ENCODE peak calls at places on chromosomes 5 and 9, in seven cellular contexts. One of them, this sample, is unnamed. For H3K4me1 and H3K9me3, the result is how much of the 10 kb centered on the place peaks cover.

GRCh38 chr5:139828207-139828895 is 32.7 kb downstream of the PSD2 start:
- DNase-seq in CD4-positive, alpha-beta memory T cell: no peak
- DNase-seq in hepatocyte: no peak
- DNase-seq in esophagus squamous epithelium: no peak
- DNase-seq in upper lobe of right lung: peak
- DNase-seq in naive thymus-derived CD4-positive, alpha-beta T cell: no peak
- DNase-seq in IMR-90: no peak
- DNase-seq in this sample: no peak

GRCh38 chr5:1065143-1065750 is 46.6 kb downstream of the SLC12A7 start:
- DNase-seq in IMR-90: no peak
- DNase-seq in esophagus squamous epithelium: no peak
- DNase-seq in naive thymus-derived CD4-positive, alpha-beta T cell: no peak
- DNase-seq in hepatocyte: no peak
- DNase-seq in CD4-positive, alpha-beta memory T cell: no peak
- DNase-seq in upper lobe of right lung: no peak
- DNase-seq in this sample: no peak

GRCh38 chr5:1771149-1772065 is 28.2 kb downstream of the MRPL36 start:
- DNase-seq in upper lobe of right lung: no peak
- DNase-seq in esophagus squamous epithelium: no peak
- DNase-seq in CD4-positive, alpha-beta memory T cell: no peak
- DNase-seq in naive thymus-derived CD4-positive, alpha-beta T cell: no peak
- DNase-seq in hepatocyte: no peak
- DNase-seq in IMR-90: no peak
- DNase-seq in this sample: no peak

GRCh38 chr5:143682221-143682620 is 129.7 kb upstream of the HMHB1 start:
- DNase-seq in esophagus squamous epithelium: no peak
- DNase-seq in upper lobe of right lung: no peak
- DNase-seq in CD4-positive, alpha-beta memory T cell: no peak
- DNase-seq in naive thymus-derived CD4-positive, alpha-beta T cell: no peak
- DNase-seq in hepatocyte: no peak
- DNase-seq in IMR-90: peak
- DNase-seq in this sample: no peak

GRCh38 chr5:85148701-85149100 is 764.0 kb upstream of the EDIL3 start:
- DNase-seq in upper lobe of right lung: no peak
- DNase-seq in esophagus squamous epithelium: no peak
- DNase-seq in IMR-90: no peak
- DNase-seq in CD4-positive, alpha-beta memory T cell: no peak
- DNase-seq in hepatocyte: no peak
- DNase-seq in naive thymus-derived CD4-positive, alpha-beta T cell: no peak
- DNase-seq in this sample: no peak

GRCh38 chr9:130137870-130138653 is 34.1 kb upstream of the NCS1 start:
- DNase-seq in CD4-positive, alpha-beta memory T cell: no peak
- DNase-seq in hepatocyte: peak
- DNase-seq in naive thymus-derived CD4-positive, alpha-beta T cell: no peak
- DNase-seq in esophagus squamous epithelium: no peak
- DNase-seq in IMR-90: peak
- DNase-seq in upper lobe of right lung: no peak
- DNase-seq in this sample: no peak

GRCh38 chr9:114385412-114386181 is 2.2 kb downstream of the AKNA start:
- DNase-seq in esophagus squamous epithelium: peak
- DNase-seq in IMR-90: peak
- DNase-seq in hepatocyte: peak
- DNase-seq in upper lobe of right lung: peak
- DNase-seq in naive thymus-derived CD4-positive, alpha-beta T cell: peak
- DNase-seq in CD4-positive, alpha-beta memory T cell: peak
- DNase-seq in this sample: peak

GRCh38 chr5:179378441-179379271 is 33.4 kb upstream of the ADAMTS2 start:
- DNase-seq in esophagus squamous epithelium: no peak
- DNase-seq in naive thymus-derived CD4-positive, alpha-beta T cell: no peak
- DNase-seq in IMR-90: peak
- DNase-seq in CD4-positive, alpha-beta memory T cell: no peak
- DNase-seq in upper lobe of right lung: no peak
- DNase-seq in hepatocyte: peak
- DNase-seq in this sample: no peak

GRCh38 chr5:150485770-150486401 is 22.0 kb upstream of the NDST1 start:
- DNase-seq in naive thymus-derived CD4-positive, alpha-beta T cell: no peak
- DNase-seq in hepatocyte: peak
- DNase-seq in IMR-90: peak
- DNase-seq in esophagus squamous epithelium: no peak
- DNase-seq in CD4-positive, alpha-beta memory T cell: peak
- DNase-seq in upper lobe of right lung: peak
- DNase-seq in this sample: peak

GRCh38 chr9:3981897-3982296 is 318.0 kb downstream of the GLIS3 start:
- DNase-seq in hepatocyte: no peak
- DNase-seq in IMR-90: no peak
- DNase-seq in naive thymus-derived CD4-positive, alpha-beta T cell: no peak
- DNase-seq in esophagus squamous epithelium: no peak
- DNase-seq in CD4-positive, alpha-beta memory T cell: no peak
- DNase-seq in upper lobe of right lung: no peak
- DNase-seq in this sample: no peak

GRCh38 chr5:11385251-11385900 is 518.9 kb downstream of the CTNND2 start:
- DNase-seq in IMR-90: no peak
- DNase-seq in esophagus squamous epithelium: no peak
- DNase-seq in upper lobe of right lung: no peak
- DNase-seq in naive thymus-derived CD4-positive, alpha-beta T cell: no peak
- DNase-seq in CD4-positive, alpha-beta memory T cell: no peak
- DNase-seq in hepatocyte: peak
- DNase-seq in this sample: no peak

GRCh38 chr5:6826756-6827155 is 113.5 kb downstream of the TENT4A start:
- DNase-seq in naive thymus-derived CD4-positive, alpha-beta T cell: no peak
- DNase-seq in IMR-90: no peak
- DNase-seq in esophagus squamous epithelium: no peak
- DNase-seq in CD4-positive, alpha-beta memory T cell: no peak
- DNase-seq in hepatocyte: no peak
- DNase-seq in upper lobe of right lung: no peak
- DNase-seq in this sample: no peak

GRCh38 chr9:92147854-92148184 is 32.6 kb upstream of the SPTLC1 start:
- DNase-seq in upper lobe of right lung: no peak
- DNase-seq in naive thymus-derived CD4-positive, alpha-beta T cell: no peak
- DNase-seq in IMR-90: no peak
- DNase-seq in CD4-positive, alpha-beta memory T cell: no peak
- DNase-seq in hepatocyte: no peak
- DNase-seq in esophagus squamous epithelium: no peak
- DNase-seq in this sample: no peak

GRCh38 chr5:179241764-179242370 is 103.4 kb downstream of the ADAMTS2 start:
- DNase-seq in upper lobe of right lung: peak
- DNase-seq in esophagus squamous epithelium: no peak
- DNase-seq in CD4-positive, alpha-beta memory T cell: no peak
- DNase-seq in naive thymus-derived CD4-positive, alpha-beta T cell: no peak
- DNase-seq in IMR-90: no peak
- DNase-seq in hepatocyte: no peak
- DNase-seq in this sample: no peak

GRCh38 chr9:124098141-124098905 is 86.8 kb downstream of the LHX2 start:
- DNase-seq in CD4-positive, alpha-beta memory T cell: no peak
- DNase-seq in naive thymus-derived CD4-positive, alpha-beta T cell: no peak
- DNase-seq in upper lobe of right lung: no peak
- DNase-seq in IMR-90: no peak
- DNase-seq in hepatocyte: no peak
- DNase-seq in esophagus squamous epithelium: no peak
- DNase-seq in this sample: no peak

GRCh38 chr5:151664694-151665583 is 21.8 kb downstream of the SPARC start:
- DNase-seq in CD4-positive, alpha-beta memory T cell: no peak
- DNase-seq in naive thymus-derived CD4-positive, alpha-beta T cell: no peak
- DNase-seq in upper lobe of right lung: no peak
- DNase-seq in IMR-90: peak
- DNase-seq in hepatocyte: no peak
- DNase-seq in esophagus squamous epithelium: no peak
- DNase-seq in this sample: no peak

GRCh38 chr9:72412483-72413040 is 47.6 kb upstream of the ZFAND5 start:
- DNase-seq in upper lobe of right lung: no peak
- DNase-seq in naive thymus-derived CD4-positive, alpha-beta T cell: no peak
- DNase-seq in IMR-90: no peak
- DNase-seq in hepatocyte: no peak
- DNase-seq in CD4-positive, alpha-beta memory T cell: no peak
- DNase-seq in esophagus squamous epithelium: no peak
- DNase-seq in this sample: no peak

GRCh38 chr5:169808118-169808581 is 171.1 kb downstream of the DOCK2 start:
- DNase-seq in esophagus squamous epithelium: no peak
- DNase-seq in hepatocyte: no peak
- DNase-seq in upper lobe of right lung: no peak
- DNase-seq in naive thymus-derived CD4-positive, alpha-beta T cell: no peak
- DNase-seq in CD4-positive, alpha-beta memory T cell: no peak
- DNase-seq in IMR-90: no peak
- DNase-seq in this sample: no peak

GRCh38 chr5:89998505-89998904 is 411.1 kb downstream of the CETN3 start:
- DNase-seq in upper lobe of right lung: no peak
- DNase-seq in IMR-90: no peak
- DNase-seq in esophagus squamous epithelium: no peak
- DNase-seq in CD4-positive, alpha-beta memory T cell: no peak
- DNase-seq in hepatocyte: no peak
- DNase-seq in naive thymus-derived CD4-positive, alpha-beta T cell: no peak
- DNase-seq in this sample: no peak

GRCh38 chr5:61624553-61624952 is 292.5 kb downstream of the ZSWIM6 start:
- DNase-seq in naive thymus-derived CD4-positive, alpha-beta T cell: no peak
- DNase-seq in hepatocyte: no peak
- DNase-seq in IMR-90: no peak
- DNase-seq in CD4-positive, alpha-beta memory T cell: no peak
- DNase-seq in upper lobe of right lung: no peak
- DNase-seq in esophagus squamous epithelium: no peak
- DNase-seq in this sample: no peak

GRCh38 chr9:121372239-121372562 is 2.2 kb upstream of the STOM start:
- DNase-seq in hepatocyte: no peak
- DNase-seq in upper lobe of right lung: no peak
- DNase-seq in IMR-90: no peak
- DNase-seq in CD4-positive, alpha-beta memory T cell: no peak
- DNase-seq in naive thymus-derived CD4-positive, alpha-beta T cell: no peak
- DNase-seq in esophagus squamous epithelium: no peak
- DNase-seq in this sample: no peak
- H3K4me1 ChIP-seq in hepatocyte: under half
- H3K4me1 ChIP-seq in upper lobe of right lung: under half
- H3K4me1 ChIP-seq in IMR-90: under half
- H3K4me1 ChIP-seq in CD4-positive, alpha-beta memory T cell: under half
- H3K4me1 ChIP-seq in naive thymus-derived CD4-positive, alpha-beta T cell: under half
- H3K4me1 ChIP-seq in esophagus squamous epithelium: half or more
- H3K4me1 ChIP-seq in this sample: under half

GRCh38 chr5:141135718-141136266 is 786 bp downstream of the PCDHB5 start:
- DNase-seq in hepatocyte: no peak
- DNase-seq in esophagus squamous epithelium: no peak
- DNase-seq in IMR-90: no peak
- DNase-seq in upper lobe of right lung: no peak
- DNase-seq in naive thymus-derived CD4-positive, alpha-beta T cell: no peak
- DNase-seq in CD4-positive, alpha-beta memory T cell: no peak
- DNase-seq in this sample: no peak

DNA sequence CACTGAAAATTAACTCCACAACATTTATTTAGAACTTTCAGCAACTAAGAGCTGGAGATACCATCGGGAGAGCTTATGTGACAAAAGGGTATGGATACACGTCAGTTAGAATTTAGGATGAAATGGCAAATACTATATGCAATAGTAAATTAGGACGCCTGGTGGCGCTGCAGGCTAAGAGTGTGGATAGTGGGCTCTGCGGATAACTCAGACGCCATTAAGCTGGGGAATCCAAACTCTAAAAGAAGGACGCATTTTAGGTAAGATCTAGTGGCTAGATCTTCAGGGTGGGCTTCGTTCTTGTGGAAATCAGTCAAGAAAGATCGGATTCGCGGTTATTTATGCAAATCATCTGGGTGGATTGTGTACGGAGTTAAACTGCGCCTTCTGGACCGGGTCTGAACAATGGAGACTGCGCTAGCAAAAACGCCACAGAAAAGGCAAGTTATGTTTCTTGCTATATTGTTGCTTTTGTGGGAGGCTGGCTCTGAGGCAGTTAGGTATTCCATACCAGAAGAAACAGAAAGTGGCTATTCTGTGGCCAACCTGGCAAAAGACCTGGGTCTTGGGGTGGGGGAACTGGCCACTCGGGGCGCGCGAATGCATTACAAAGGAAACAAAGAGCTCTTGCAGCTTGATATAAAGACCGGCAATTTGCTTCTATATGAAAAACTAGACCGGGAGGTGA is at the start of gene PCDHB5:
- DNase-seq in upper lobe of right lung: no peak
- DNase-seq in hepatocyte: peak
- DNase-seq in esophagus squamous epithelium: no peak
- DNase-seq in IMR-90: no peak
- DNase-seq in CD4-positive, alpha-beta memory T cell: no peak
- DNase-seq in naive thymus-derived CD4-positive, alpha-beta T cell: no peak
- DNase-seq in this sample: no peak
- H3K9me3 ChIP-seq in upper lobe of right lung: under half
- H3K9me3 ChIP-seq in hepatocyte: under half
- H3K9me3 ChIP-seq in esophagus squamous epithelium: half or more
- H3K9me3 ChIP-seq in IMR-90: under half
- H3K9me3 ChIP-seq in CD4-positive, alpha-beta memory T cell: under half
- H3K9me3 ChIP-seq in naive thymus-derived CD4-positive, alpha-beta T cell: under half
- H3K9me3 ChIP-seq in this sample: half or more

GRCh38 chr5:3891118-3891517 is 295.5 kb downstream of the IRX1 start:
- DNase-seq in CD4-positive, alpha-beta memory T cell: no peak
- DNase-seq in IMR-90: no peak
- DNase-seq in upper lobe of right lung: no peak
- DNase-seq in hepatocyte: no peak
- DNase-seq in naive thymus-derived CD4-positive, alpha-beta T cell: no peak
- DNase-seq in esophagus squamous epithelium: no peak
- DNase-seq in this sample: no peak

GRCh38 chr5:3883014-3883413 is 287.4 kb downstream of the IRX1 start:
- DNase-seq in upper lobe of right lung: no peak
- DNase-seq in naive thymus-derived CD4-positive, alpha-beta T cell: no peak
- DNase-seq in esophagus squamous epithelium: no peak
- DNase-seq in hepatocyte: no peak
- DNase-seq in IMR-90: no peak
- DNase-seq in CD4-positive, alpha-beta memory T cell: no peak
- DNase-seq in this sample: no peak

GRCh38 chr5:3893527-3893926 is 297.9 kb downstream of the IRX1 start:
- DNase-seq in CD4-positive, alpha-beta memory T cell: no peak
- DNase-seq in hepatocyte: no peak
- DNase-seq in IMR-90: no peak
- DNase-seq in naive thymus-derived CD4-positive, alpha-beta T cell: no peak
- DNase-seq in esophagus squamous epithelium: no peak
- DNase-seq in upper lobe of right lung: no peak
- DNase-seq in this sample: no peak

GRCh38 chr5:3886521-3887461 is 291.2 kb downstream of the IRX1 start:
- DNase-seq in CD4-positive, alpha-beta memory T cell: no peak
- DNase-seq in upper lobe of right lung: no peak
- DNase-seq in IMR-90: no peak
- DNase-seq in hepatocyte: no peak
- DNase-seq in esophagus squamous epithelium: no peak
- DNase-seq in naive thymus-derived CD4-positive, alpha-beta T cell: no peak
- DNase-seq in this sample: no peak

DNA sequence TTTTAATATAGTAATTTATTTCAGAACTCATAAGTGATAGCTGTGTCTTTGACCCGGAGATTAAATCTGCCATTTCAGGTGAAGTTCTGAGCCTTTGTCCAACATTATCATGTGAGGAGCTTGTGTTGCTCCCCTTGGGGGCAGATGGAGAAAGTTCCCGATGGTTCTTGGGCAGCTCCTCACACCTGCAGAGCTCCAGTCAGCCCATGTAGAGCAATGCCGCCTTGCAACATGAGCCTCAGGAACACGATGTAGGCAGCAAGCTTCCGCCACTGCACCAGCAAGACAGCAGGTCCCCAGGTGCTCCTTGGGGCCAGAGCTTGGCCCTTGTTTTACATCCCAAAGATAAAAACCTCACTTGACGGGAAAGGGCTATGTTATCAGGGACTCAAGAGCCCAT is 292.7 kb downstream of the IRX1 start:
- DNase-seq in hepatocyte: no peak
- DNase-seq in CD4-positive, alpha-beta memory T cell: no peak
- DNase-seq in IMR-90: no peak
- DNase-seq in esophagus squamous epithelium: no peak
- DNase-seq in naive thymus-derived CD4-positive, alpha-beta T cell: no peak
- DNase-seq in upper lobe of right lung: no peak
- DNase-seq in this sample: no peak
- H3K4me1 ChIP-seq in hepatocyte: under half
- H3K4me1 ChIP-seq in CD4-positive, alpha-beta memory T cell: under half
- H3K4me1 ChIP-seq in IMR-90: under half
- H3K4me1 ChIP-seq in esophagus squamous epithelium: under half
- H3K4me1 ChIP-seq in naive thymus-derived CD4-positive, alpha-beta T cell: under half
- H3K4me1 ChIP-seq in upper lobe of right lung: under half
- H3K4me1 ChIP-seq in this sample: under half

GRCh38 chr5:58517192-58517591 is 26.0 kb downstream of the GAPT start:
- DNase-seq in IMR-90: no peak
- DNase-seq in upper lobe of right lung: no peak
- DNase-seq in hepatocyte: no peak
- DNase-seq in CD4-positive, alpha-beta memory T cell: no peak
- DNase-seq in esophagus squamous epithelium: no peak
- DNase-seq in naive thymus-derived CD4-positive, alpha-beta T cell: no peak
- DNase-seq in this sample: no peak
- H3K9me3 ChIP-seq in IMR-90: under half
- H3K9me3 ChIP-seq in upper lobe of right lung: under half
- H3K9me3 ChIP-seq in hepatocyte: under half
- H3K9me3 ChIP-seq in CD4-positive, alpha-beta memory T cell: under half
- H3K9me3 ChIP-seq in esophagus squamous epithelium: under half
- H3K9me3 ChIP-seq in naive thymus-derived CD4-positive, alpha-beta T cell: under half
- H3K9me3 ChIP-seq in this sample: under half

This sample was measured in tibial nerve.